ENCODE peak calls at places on chromosomes 4 and X, in ten cellular contexts. P is breast epithelium, W is choroid plexus epithelial cell, L is neural progenitor cell, V is mucosa of descending colon, E is GM12865, A is epithelial cell of esophagus, O is BJ, G is prostate gland, X is lung. Q is an unnamed sample.

GRCh38 chr4:188110741-188111458 is 1.5 kb upstream of the TRIML2 start:
- DNase-seq in P (no peak), W (peak; percentile 18), L (no peak), V (no peak), E (no peak), A (peak; percentile 80), O (no peak), G (no peak), X (no peak), Q (no peak)

GRCh38 chr4:101708640-101709039 is 81.9 kb upstream of the BANK1 start:
- DNase-seq in P (no peak), W (no peak), L (no peak), V (no peak), E (no peak), A (peak; percentile 6), O (no peak), G (no peak), X (no peak), Q (no peak)

GRCh38 chr4:186854256-186854655 is 130.6 kb upstream of the FAT1 start:
- DNase-seq in P (no peak), W (peak; percentile 31), L (no peak), V (no peak), E (no peak), A (no peak), O (no peak), G (no peak), X (no peak), Q (no peak)

GRCh38 chr4:67700119-67700873 is 659 bp downstream of the UBA6 start:
- DNase-seq in P (no peak), W (peak; percentile 34), L (no peak), V (peak; percentile 8), E (peak; percentile 54), A (peak; percentile 64), O (no peak), G (no peak), X (peak; percentile 38), Q (no peak)

GRCh38 chr4:41192136-41192535 is 22.2 kb downstream of the APBB2 start:
- DNase-seq in P (no peak), W (no peak), L (no peak), V (no peak), E (no peak), A (no peak), O (no peak), G (no peak), X (no peak), Q (no peak)

GRCh38 chr4:14247767-14248166 is 620.2 kb upstream of the BOD1L1 start:
- DNase-seq in P (no peak), W (no peak), L (peak; percentile 33), V (no peak), E (no peak), A (no peak), O (no peak), G (no peak), X (no peak), Q (no peak)

GRCh38 chr4:83328486-83328885 is 6.2 kb downstream of the HPSE start:
- DNase-seq in P (no peak), W (peak; percentile 15), L (peak; percentile 27), V (no peak), E (no peak), A (peak; percentile 37), O (no peak), G (no peak), X (no peak), Q (no peak)

GRCh38 chr4:41687971-41688370 is 60.6 kb downstream of the PHOX2B start:
- DNase-seq in P (no peak), W (no peak), L (no peak), V (no peak), E (no peak), A (no peak), O (no peak), G (no peak), X (no peak), Q (no peak)

GRCh38 chr4:188139671-188140070 is 430 bp downstream of the TRIML1 start:
- DNase-seq in P (no peak), W (no peak), L (no peak), V (no peak), E (no peak), A (no peak), O (no peak), G (no peak), X (no peak), Q (no peak)

GRCh38 chrX:11351375-11352295 is 58.4 kb downstream of the AMELX start:
- DNase-seq in P (no peak), W (peak; percentile 92), L (no peak), V (peak; percentile 35), E (no peak), A (no peak), O (peak; percentile 44), G (peak; percentile 20), X (no peak), Q (peak; percentile 78)

GRCh38 chr4:147778942-147779341 is 47.1 kb downstream of the ARHGAP10 start:
- DNase-seq in P (no peak), W (no peak), L (no peak), V (no peak), E (peak; percentile 98), A (no peak), O (no peak), G (no peak), X (no peak), Q (no peak)

GRCh38 chr4:109315341-109315740 is 12.9 kb upstream of the COL25A1 start:
- DNase-seq in P (no peak), W (no peak), L (no peak), V (no peak), E (no peak), A (no peak), O (no peak), G (no peak), X (no peak), Q (no peak)

GRCh38 chr4:1723131-1723801 is 1.9 kb downstream of the TACC3 start:
- DNase-seq in P (no peak), W (no peak), L (no peak), V (no peak), E (peak; percentile 65), A (no peak), O (no peak), G (no peak), X (no peak), Q (no peak)

GRCh38 chrX:71167031-71167781 is 22.6 kb downstream of the NLGN3 start:
- DNase-seq in P (no peak), W (no peak), L (no peak), V (no peak), E (no peak), A (no peak), O (no peak), G (no peak), X (no peak), Q (no peak)

GRCh38 chrX:11949291-11949690 is 189.0 kb upstream of the FRMPD4 start:
- DNase-seq in P (no peak), W (peak; percentile 37), L (no peak), V (no peak), E (no peak), A (no peak), O (no peak), G (no peak), X (no peak), Q (no peak)

GRCh38 chr4:113686950-113687718 is 74.4 kb downstream of the CAMK2D start:
- DNase-seq in P (no peak), W (peak; percentile 44), L (no peak), V (no peak), E (peak; percentile 33), A (no peak), O (no peak), G (no peak), X (no peak), Q (peak; percentile 57)

GRCh38 chr4:142893012-142893411 is 46.9 kb upstream of the INPP4B start:
- DNase-seq in P (no peak), W (no peak), L (peak; percentile 3), V (no peak), E (no peak), A (no peak), O (no peak), G (no peak), X (no peak), Q (no peak)

GRCh38 chr4:7421356-7422097 is 13.2 kb downstream of the PSAPL1 start:
- DNase-seq in P (peak; percentile 27), W (no peak), L (no peak), V (no peak), E (no peak), A (no peak), O (no peak), G (no peak), X (no peak), Q (no peak)

GRCh38 chr4:105633241-105633640 is 75.2 kb downstream of the INTS12 start:
- DNase-seq in P (no peak), W (no peak), L (no peak), V (no peak), E (no peak), A (peak; percentile 80), O (no peak), G (peak; percentile 46), X (no peak), Q (no peak)
- H3K4me3 ChIP-seq in P (no peak overlapping the region), W (no peak overlapping the region), L (no peak overlapping the region), V (no peak overlapping the region), E (no peak overlapping the region), A (no peak overlapping the region), O (no peak overlapping the region), G (no peak overlapping the region), X (no peak overlapping the region), Q (no peak overlapping the region)

DNA sequence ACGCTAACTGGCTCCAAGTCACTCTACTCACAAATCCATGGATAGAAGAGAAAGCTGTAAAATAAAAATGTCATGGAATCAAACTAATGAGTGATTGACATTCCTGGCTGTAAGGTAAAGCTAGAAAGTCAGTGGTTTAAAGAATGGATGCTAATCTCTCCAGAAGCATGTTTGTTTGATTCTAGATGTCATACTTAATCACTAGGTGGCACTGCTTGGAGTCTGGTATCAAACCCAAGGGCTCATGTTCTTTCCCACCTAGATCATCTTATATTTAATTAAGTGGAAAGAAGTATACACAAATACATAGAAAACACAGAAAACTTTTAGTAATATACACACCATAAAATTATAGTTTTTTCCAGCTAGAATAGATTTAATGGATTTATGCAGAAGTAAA is 2666.6 kb downstream of the PCDH7 start:
- DNase-seq in P (no peak), W (peak; percentile 5), L (no peak), V (no peak), E (no peak), A (peak; percentile 21), O (no peak), G (no peak), X (no peak), Q (no peak)
- TF ChIP-seq CTCF in P (no peak), W (peak; percentile 15), L (peak; percentile 37), V (no peak), E (no peak), A (peak; percentile 38), O (peak; percentile 8), G (no peak), X (no peak), Q (peak; percentile 13)

GRCh38 chrX:50098241-50098640 is 102.6 kb downstream of the AKAP4 start:
- DNase-seq in P (no peak), W (no peak), L (no peak), V (no peak), E (no peak), A (no peak), O (no peak), G (no peak), X (no peak), Q (no peak)
- H3K4me3 ChIP-seq in P (no peak overlapping the region), W (no peak overlapping the region), L (no peak overlapping the region), V (no peak overlapping the region), E (no peak overlapping the region), A (no peak overlapping the region), O (no peak overlapping the region), G (no peak overlapping the region), X (no peak overlapping the region), Q (no peak overlapping the region)

DNA sequence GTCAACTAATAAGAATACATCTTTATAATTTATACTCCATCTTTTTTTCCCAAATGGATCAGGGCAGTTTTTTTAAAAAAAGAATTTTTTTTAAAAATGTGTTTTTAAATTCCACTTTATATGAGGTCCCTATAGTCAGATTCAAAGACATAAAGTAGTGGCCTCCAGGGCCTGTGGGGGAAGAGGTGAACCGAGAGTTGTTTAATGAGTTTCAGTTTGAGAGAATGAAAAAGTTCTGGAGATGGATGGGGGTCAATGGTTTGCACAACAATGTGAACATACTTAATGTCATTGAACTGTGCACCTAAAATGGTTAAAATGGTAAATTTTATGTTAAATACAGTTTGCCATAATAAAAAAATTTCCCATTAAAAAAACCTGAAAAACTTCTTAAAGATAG is 53.8 kb downstream of the ZNF827 start:
- DNase-seq in P (no peak), W (no peak), L (no peak), V (no peak), E (no peak), A (no peak), O (no peak), G (no peak), X (no peak), Q (no peak)
- TF ChIP-seq CTCF in P (no peak), W (no peak), L (no peak), V (no peak), E (no peak), A (no peak), O (no peak), G (no peak), X (no peak), Q (no peak)